ENCODE peak calls at places on chromosome 4, in four cellular contexts. M, Y, G and J are unnamed samples.

GRCh38 chr4:80471701-80472100 is 136.2 kb downstream of the CFAP299 start:
- DNase-seq in Y (no peak), M (no peak), G (no peak), J (peak; percentile 44)

GRCh38 chr4:78520808-78521226 is 30.8 kb upstream of the ANXA3 start:
- DNase-seq in Y (no peak), M (no peak), G (no peak), J (no peak)

GRCh38 chr4:78018271-78019049 is 38.7 kb upstream of the FRAS1 start:
- DNase-seq in G (no peak), M (no peak), Y (no peak), J (peak; percentile 9)

GRCh38 chr4:44965446-44966095 is 239.2 kb upstream of the GNPDA2 start:
- DNase-seq in Y (no peak), M (no peak), G (no peak), J (no peak)

GRCh38 chr4:113901994-113902787 is 77.3 kb downstream of the ARSJ start:
- DNase-seq in Y (no peak), M (no peak), G (no peak), J (no peak)

GRCh38 chr4:78451407-78451806 is 100.2 kb upstream of the ANXA3 start:
- DNase-seq in M (no peak), Y (no peak), G (no peak), J (no peak)

GRCh38 chr4:74794341-74794801 is at the start of gene BTC:
- DNase-seq in G (peak; percentile 43), M (peak; percentile 18), Y (no peak), J (peak; percentile 22)

GRCh38 chr4:19592391-19592790 is 659.3 kb upstream of the SLIT2 start:
- DNase-seq in G (no peak), M (no peak), Y (no peak), J (no peak)

GRCh38 chr4:37445023-37445422 is 200.5 kb downstream of the NWD2 start:
- DNase-seq in G (no peak), M (no peak), Y (no peak), J (no peak)

GRCh38 chr4:165662341-165662740 is 210.7 kb upstream of the TLL1 start:
- DNase-seq in M (no peak), Y (no peak), G (no peak), J (no peak)

GRCh38 chr4:112859456-112860184 is 189.8 kb upstream of the ANK2 start:
- DNase-seq in G (no peak), Y (no peak), M (no peak), J (no peak)

GRCh38 chr4:181911420-181911819 is 331.8 kb upstream of the TENM3 start:
- DNase-seq in M (no peak), Y (no peak), G (no peak), J (no peak)

GRCh38 chr4:168475745-168476144 is 4.5 kb downstream of the DDX60L start:
- DNase-seq in Y (no peak), G (no peak), M (no peak), J (peak; percentile 42)

GRCh38 chr4:70583952-70584834 is 7.9 kb upstream of the AMBN start:
- DNase-seq in M (no peak), G (no peak), Y (no peak), J (no peak)

GRCh38 chr4:81647388-81647787 is 175.7 kb upstream of the RASGEF1B start:
- DNase-seq in Y (no peak), G (no peak), M (no peak), J (no peak)

GRCh38 chr4:1226167-1226514 is 22.8 kb downstream of the CTBP1 start:
- DNase-seq in G (peak; percentile 72), M (peak; percentile 78), Y (no peak), J (no peak)

GRCh38 chr4:602559-602942 is 22.8 kb upstream of the PDE6B start:
- DNase-seq in G (peak; percentile 67), M (no peak), Y (peak; percentile 55), J (peak; percentile 6)

GRCh38 chr4:71009796-71010588 is 16.5 kb downstream of the DCK start:
- DNase-seq in G (no peak), Y (no peak), M (no peak), J (peak; percentile 65)

GRCh38 chr4:112848931-112849330 is 200.5 kb upstream of the ANK2 start:
- DNase-seq in Y (no peak), M (no peak), G (no peak), J (no peak)

GRCh38 chr4:131584587-131584986 is 1564.5 kb upstream of the PCDH10 start:
- DNase-seq in G (no peak), M (no peak), Y (no peak), J (no peak)

GRCh38 chr4:16461362-16461761 is 235.1 kb upstream of the TAPT1 start:
- DNase-seq in M (no peak), G (no peak), Y (no peak), J (no peak)

GRCh38 chr4:177862541-177863176 is 420.4 kb upstream of the AGA start:
- DNase-seq in Y (no peak), G (no peak), M (peak; percentile 20), J (no peak)

GRCh38 chr4:3310301-3311094 is 17.7 kb downstream of the RGS12 start:
- DNase-seq in M (no peak), Y (peak; percentile 10), G (peak; percentile 76), J (no peak)

GRCh38 chr4:3257125-3257690 is 8.2 kb downstream of the MSANTD1 start:
- DNase-seq in Y (peak; percentile 5), G (peak; percentile 11), M (peak; percentile 3), J (no peak)

GRCh38 chr4:75243570-75243969 is 270.6 kb downstream of the RCHY1 start:
- DNase-seq in M (no peak), G (no peak), Y (no peak), J (no peak)

GRCh38 chr4:14225683-14226207 is 598.2 kb upstream of the BOD1L1 start:
- DNase-seq in M (no peak), Y (no peak), G (no peak), J (no peak)

GRCh38 chr4:165656829-165657467 is 216.1 kb upstream of the TLL1 start:
- DNase-seq in M (no peak), Y (no peak), G (no peak), J (no peak)

GRCh38 chr4:121189811-121190210 is 25.7 kb upstream of the TNIP3 start:
- DNase-seq in G (no peak), Y (no peak), M (no peak), J (no peak)

GRCh38 chr4:182280439-182281111 is 37.4 kb downstream of the TENM3 start:
- DNase-seq in G (no peak), M (no peak), Y (no peak), J (peak; percentile 28)

GRCh38 chr4:72743078-72743477 is 174.1 kb upstream of the ADAMTS3 start:
- DNase-seq in Y (no peak), G (no peak), M (no peak), J (no peak)

GRCh38 chr4:12439633-12440305 is 1011.1 kb upstream of the HS3ST1 start:
- DNase-seq in Y (no peak), G (no peak), M (no peak), J (no peak)

GRCh38 chr4:66741081-66741480 is 804.2 kb downstream of the CENPC start:
- DNase-seq in Y (no peak), G (no peak), M (no peak), J (no peak)

GRCh38 chr4:16187455-16187854 is 38.8 kb downstream of the TAPT1 start:
- DNase-seq in Y (no peak), M (no peak), G (no peak), J (no peak)

GRCh38 chr4:155548173-155548572 is 118.5 kb upstream of the GUCY1A1 start:
- DNase-seq in G (no peak), M (no peak), Y (no peak), J (no peak)

GRCh38 chr4:38488891-38489861 is 174.8 kb upstream of the KLF3 start:
- DNase-seq in G (no peak), M (no peak), Y (no peak), J (peak; percentile 23)
- H3K27ac ChIP-seq in G (no peak overlapping the region), M (peak overlapping the region; percentile 56), Y (peak overlapping the region; percentile 35), J (peak overlapping the region; percentile 15)

GRCh38 chr4:147824316-147824715 is 92.4 kb downstream of the ARHGAP10 start:
- DNase-seq in G (no peak), Y (no peak), M (no peak), J (no peak)
- H3K27ac ChIP-seq in G (no peak overlapping the region), Y (no peak overlapping the region), M (peak overlapping the region; percentile 66), J (no peak overlapping the region)

GRCh38 chr4:139202984-139203383 is 26.0 kb upstream of the ELF2 start:
- DNase-seq in M (no peak), G (no peak), Y (no peak), J (no peak)
- H3K27ac ChIP-seq in M (no peak overlapping the region), G (no peak overlapping the region), Y (no peak overlapping the region), J (no peak overlapping the region)

DNA sequence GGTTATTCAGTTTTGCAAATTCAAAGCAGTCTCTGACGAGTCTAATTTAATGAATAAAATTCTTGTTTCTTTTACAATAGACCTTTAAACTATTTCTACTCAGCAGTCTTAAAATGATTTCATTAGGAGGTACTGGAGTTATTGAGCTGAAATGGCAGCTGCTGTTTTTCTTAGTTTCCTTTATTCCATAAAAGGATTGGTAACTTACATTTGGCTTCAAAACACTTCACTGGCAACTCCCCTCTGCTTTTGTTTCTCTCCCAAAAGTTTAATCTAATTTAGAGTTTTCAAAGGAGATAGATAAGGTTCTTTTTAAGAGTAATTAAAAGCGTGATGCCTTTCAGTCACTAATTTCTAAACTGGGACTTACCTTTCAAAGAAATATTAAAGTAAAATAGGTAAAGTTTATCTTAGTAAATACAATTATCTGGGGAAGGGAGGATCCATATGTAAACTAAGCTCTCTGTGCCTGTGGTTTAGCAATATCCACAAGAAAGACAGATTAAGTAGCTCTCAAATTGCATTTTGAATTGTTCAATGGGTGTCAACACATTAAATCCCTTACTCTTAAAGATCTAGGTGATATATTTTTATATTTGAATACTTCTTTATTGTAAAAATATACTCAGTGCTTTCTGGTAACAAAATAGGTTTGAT is 17.1 kb upstream of the PCDH10 start:
- DNase-seq in M (no peak), Y (no peak), G (no peak), J (peak; percentile 14)
- H3K27ac ChIP-seq in M (no peak overlapping the region), Y (no peak overlapping the region), G (no peak overlapping the region), J (no peak overlapping the region)

DNA sequence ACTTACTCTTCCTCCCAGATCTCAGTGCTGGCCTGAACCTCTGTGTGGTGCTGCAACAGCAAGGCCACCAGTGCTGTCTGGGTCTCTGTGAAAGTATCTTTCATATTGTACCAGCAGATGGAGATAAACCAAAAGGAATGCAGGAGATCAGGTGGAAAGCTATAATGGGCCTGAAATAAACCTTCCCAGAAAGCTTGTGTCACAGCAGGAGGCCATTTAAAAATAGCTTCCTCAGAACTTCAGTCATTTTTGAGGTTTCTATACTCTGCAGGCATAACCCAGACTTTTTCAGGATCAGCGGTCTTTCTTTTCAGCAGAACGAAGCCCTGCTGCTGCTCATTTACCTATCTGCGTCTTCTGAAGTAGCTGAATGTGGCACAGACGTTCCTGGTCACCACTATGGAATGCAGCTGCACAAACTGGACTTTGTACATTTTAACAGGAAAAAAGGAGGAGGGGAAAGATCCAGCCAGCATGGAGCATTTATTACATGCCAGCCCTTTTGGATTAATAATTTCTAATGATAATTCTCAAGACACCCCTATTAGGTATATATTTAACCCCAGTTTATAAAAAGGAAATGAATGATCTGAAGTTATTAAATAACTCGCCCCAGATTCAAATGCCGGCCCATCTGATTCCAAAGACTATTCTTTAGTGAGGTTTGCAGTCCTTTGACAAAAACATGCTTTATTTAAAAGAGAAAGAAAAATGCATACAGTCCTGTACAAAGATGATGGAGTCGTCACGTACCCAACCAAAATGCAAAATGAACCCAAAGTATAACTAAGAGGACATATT is 119.7 kb downstream of the NFKB1 start:
- DNase-seq in M (no peak), G (peak; percentile 62), Y (no peak), J (peak; percentile 79)
- H3K27ac ChIP-seq in M (peak overlapping the region; percentile 9), G (no peak overlapping the region), Y (peak overlapping the region; percentile 76), J (peak overlapping the region; percentile 81)

DNA sequence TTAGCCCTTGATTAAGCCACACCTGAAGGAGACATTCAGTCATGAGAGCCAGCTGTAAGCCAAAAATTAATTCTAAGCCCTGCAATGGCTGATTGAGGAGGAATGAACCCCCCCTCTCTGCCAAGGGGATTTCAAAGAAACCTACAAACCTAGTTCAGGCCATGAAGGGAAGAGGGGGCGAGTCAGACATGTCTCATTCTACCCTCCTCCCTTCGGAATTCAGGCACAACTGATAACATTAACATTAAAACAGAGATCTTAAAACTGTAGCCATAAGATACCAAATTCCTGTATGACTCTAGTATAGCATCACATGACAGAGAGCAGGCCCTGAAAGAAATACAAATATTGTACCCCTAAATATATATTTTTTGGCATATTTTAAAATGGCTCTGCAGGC is 40.4 kb upstream of the AFAP1 start:
- DNase-seq in M (no peak), Y (no peak), G (no peak), J (peak; percentile 16)
- H3K27ac ChIP-seq in M (no peak overlapping the region), Y (no peak overlapping the region), G (no peak overlapping the region), J (no peak overlapping the region)